ENCODE peak calls at places on chromosomes 12 and 14, in six cellular contexts. B is NCI-H774, R is putamen, P is OCI-M1, Q is DMS153, C is PC-9. F is an unnamed sample.

GRCh38 chr12:21637985-21638891 is 19.4 kb downstream of the LDHB start:
- DNase-seq in B (peak; percentile 75), R (no peak), P (no peak), Q (no peak), C (peak; percentile 40), F (no peak)

GRCh38 chr12:67042697-67043131 is 226.4 kb upstream of the CAND1 start:
- DNase-seq in B (peak; percentile 86), R (no peak), P (no peak), Q (peak; percentile 96), C (peak; percentile 57), F (no peak)

GRCh38 chr14:96863327-96863985 is 66.3 kb downstream of the VRK1 start:
- DNase-seq in B (peak; percentile 16), R (no peak), P (no peak), Q (no peak), C (no peak), F (no peak)

GRCh38 chr12:102848832-102849231 is 68.2 kb downstream of the PAH start:
- DNase-seq in B (no peak), R (no peak), P (no peak), Q (no peak), C (no peak), F (no peak)

GRCh38 chr12:104576980-104577925 is 120.5 kb downstream of the CHST11 start:
- DNase-seq in B (no peak), R (no peak), P (no peak), Q (no peak), C (no peak), F (no peak)

GRCh38 chr12:90712671-90713070 is 242.3 kb downstream of the CCER1 start:
- DNase-seq in B (no peak), R (no peak), P (no peak), Q (no peak), C (no peak), F (no peak)

GRCh38 chr12:45612044-45612794 is 117.3 kb upstream of the ARID2 start:
- DNase-seq in B (no peak), R (no peak), P (no peak), Q (no peak), C (no peak), F (no peak)

GRCh38 chr12:105502426-105502930 is 172.0 kb downstream of the C12orf75 start:
- DNase-seq in B (no peak), R (no peak), P (no peak), Q (no peak), C (no peak), F (no peak)

GRCh38 chr14:105424861-105425260 is 5.2 kb downstream of the MTA1 start:
- DNase-seq in B (no peak), R (no peak), P (no peak), Q (no peak), C (no peak), F (no peak)

GRCh38 chr12:3920378-3921141 is 47.4 kb upstream of the PARP11 start:
- DNase-seq in B (no peak), R (no peak), P (no peak), Q (no peak), C (no peak), F (no peak)

GRCh38 chr12:110704750-110705149 is 15.8 kb upstream of the HVCN1 start:
- DNase-seq in B (peak; percentile 67), R (no peak), P (peak; percentile 7), Q (peak; percentile 43), C (no peak), F (no peak)

GRCh38 chr12:118312578-118312977 is 60.1 kb downstream of the TAOK3 start:
- DNase-seq in B (no peak), R (no peak), P (no peak), Q (no peak), C (peak; percentile 70), F (no peak)

GRCh38 chr12:57487597-57488396 is at the start of gene MARS1:
- DNase-seq in B (peak; percentile 98), R (peak; percentile 96), P (peak; percentile 99), Q (peak; percentile 97), C (peak; percentile 95), F (peak; percentile 94)

GRCh38 chr14:58082491-58083098 is 69.4 kb downstream of the ARMH4 start:
- DNase-seq in B (no peak), R (peak; percentile 51), P (peak; percentile 4), Q (no peak), C (peak; percentile 54), F (peak; percentile 60)

GRCh38 chr12:107512391-107512790 is 173.2 kb upstream of the PWP1 start:
- DNase-seq in B (no peak), R (no peak), P (no peak), Q (no peak), C (no peak), F (peak; percentile 47)

F was measured in fibroblast of the conjunctiva.